ENCODE peak calls at places on chromosomes 11 and 22, in eight cellular contexts. One of them, this sample, is unnamed.

GRCh38 chr11:67290801-67291200 is 1.7 kb downstream of the ANKRD13D start:
- DNase-seq in GM06990: no peak
- DNase-seq in endothelial cell: no peak
- DNase-seq in T-helper 17 cell: no peak
- DNase-seq in Ammon's horn: no peak
- DNase-seq in left lobe of liver: no peak
- DNase-seq in Peyer's patch: no peak
- DNase-seq in HFF-Myc: no peak
- DNase-seq in this sample: peak

GRCh38 chr11:112025682-112026081 is 474 bp downstream of the DLAT start:
- DNase-seq in GM06990: no peak
- DNase-seq in Ammon's horn: no peak
- DNase-seq in T-helper 17 cell: no peak
- DNase-seq in Peyer's patch: no peak
- DNase-seq in left lobe of liver: no peak
- DNase-seq in endothelial cell: no peak
- DNase-seq in HFF-Myc: no peak
- DNase-seq in this sample: no peak

GRCh38 chr11:133157180-133157579 is 375.1 kb downstream of the OPCML start:
- DNase-seq in Ammon's horn: peak
- DNase-seq in HFF-Myc: no peak
- DNase-seq in left lobe of liver: no peak
- DNase-seq in GM06990: no peak
- DNase-seq in Peyer's patch: no peak
- DNase-seq in T-helper 17 cell: no peak
- DNase-seq in endothelial cell: peak
- DNase-seq in this sample: no peak

GRCh38 chr11:12289667-12290476 is 87.5 kb upstream of the PARVA start:
- DNase-seq in HFF-Myc: no peak
- DNase-seq in Peyer's patch: no peak
- DNase-seq in T-helper 17 cell: no peak
- DNase-seq in left lobe of liver: peak
- DNase-seq in GM06990: no peak
- DNase-seq in Ammon's horn: no peak
- DNase-seq in endothelial cell: no peak
- DNase-seq in this sample: no peak

GRCh38 chr11:76008474-76008873 is 193.5 kb downstream of the UVRAG start:
- DNase-seq in left lobe of liver: no peak
- DNase-seq in Peyer's patch: no peak
- DNase-seq in Ammon's horn: no peak
- DNase-seq in GM06990: no peak
- DNase-seq in T-helper 17 cell: no peak
- DNase-seq in endothelial cell: no peak
- DNase-seq in HFF-Myc: no peak
- DNase-seq in this sample: no peak

GRCh38 chr11:102171101-102171500 is 60.9 kb downstream of the YAP1 start:
- DNase-seq in Peyer's patch: no peak
- DNase-seq in Ammon's horn: no peak
- DNase-seq in GM06990: no peak
- DNase-seq in T-helper 17 cell: no peak
- DNase-seq in HFF-Myc: no peak
- DNase-seq in left lobe of liver: no peak
- DNase-seq in endothelial cell: no peak
- DNase-seq in this sample: no peak

GRCh38 chr11:66981976-66982578 is 7.0 kb downstream of the C11orf86 start:
- DNase-seq in endothelial cell: no peak
- DNase-seq in T-helper 17 cell: no peak
- DNase-seq in left lobe of liver: no peak
- DNase-seq in GM06990: no peak
- DNase-seq in Peyer's patch: peak
- DNase-seq in HFF-Myc: peak
- DNase-seq in Ammon's horn: peak
- DNase-seq in this sample: peak

GRCh38 chr11:62854013-62854824 is 14.8 kb upstream of the WDR74 start:
- DNase-seq in HFF-Myc: no peak
- DNase-seq in endothelial cell: no peak
- DNase-seq in left lobe of liver: no peak
- DNase-seq in T-helper 17 cell: no peak
- DNase-seq in Peyer's patch: no peak
- DNase-seq in GM06990: no peak
- DNase-seq in Ammon's horn: no peak
- DNase-seq in this sample: no peak

GRCh38 chr22:42680648-42681047 is 31.5 kb upstream of the CYB5R3 start:
- DNase-seq in Peyer's patch: no peak
- DNase-seq in left lobe of liver: no peak
- DNase-seq in GM06990: no peak
- DNase-seq in Ammon's horn: no peak
- DNase-seq in endothelial cell: no peak
- DNase-seq in T-helper 17 cell: no peak
- DNase-seq in HFF-Myc: peak
- DNase-seq in this sample: no peak

GRCh38 chr11:35158371-35159081 is 19.6 kb downstream of the CD44 start:
- DNase-seq in Peyer's patch: no peak
- DNase-seq in Ammon's horn: peak
- DNase-seq in left lobe of liver: no peak
- DNase-seq in GM06990: no peak
- DNase-seq in T-helper 17 cell: no peak
- DNase-seq in endothelial cell: peak
- DNase-seq in HFF-Myc: no peak
- DNase-seq in this sample: no peak

GRCh38 chr11:86670179-86670578 is 2.2 kb downstream of the ME3 start:
- DNase-seq in HFF-Myc: no peak
- DNase-seq in Peyer's patch: no peak
- DNase-seq in Ammon's horn: no peak
- DNase-seq in GM06990: no peak
- DNase-seq in T-helper 17 cell: no peak
- DNase-seq in left lobe of liver: no peak
- DNase-seq in endothelial cell: no peak
- DNase-seq in this sample: no peak

GRCh38 chr11:83168756-83169155 is 11.8 kb downstream of the PCF11 start:
- DNase-seq in HFF-Myc: no peak
- DNase-seq in left lobe of liver: no peak
- DNase-seq in endothelial cell: no peak
- DNase-seq in GM06990: no peak
- DNase-seq in Peyer's patch: no peak
- DNase-seq in Ammon's horn: no peak
- DNase-seq in T-helper 17 cell: no peak
- DNase-seq in this sample: no peak

GRCh38 chr11:117582491-117582890 is 214.5 kb downstream of the DSCAML1 start:
- DNase-seq in left lobe of liver: no peak
- DNase-seq in HFF-Myc: no peak
- DNase-seq in endothelial cell: no peak
- DNase-seq in T-helper 17 cell: no peak
- DNase-seq in Peyer's patch: no peak
- DNase-seq in GM06990: no peak
- DNase-seq in Ammon's horn: no peak
- DNase-seq in this sample: no peak

This sample was measured in lower lobe of right lung.